ENCODE peak calls at places on chromosomes 3 and 15, in five cellular contexts. T is NB4, M is ovary, D is GM10248, C is mammary epithelial cell. K is an unnamed sample.

GRCh38 chr15:57403532-57403931 is 27.2 kb downstream of the CGNL1 start:
- DNase-seq in D (no peak), M (no peak), T (no peak), C (no peak), K (no peak)

GRCh38 chr15:91100561-91101355 is 701 bp downstream of the SV2B start:
- DNase-seq in T (peak; percentile 27), D (no peak), M (no peak), C (no peak), K (no peak)

GRCh38 chr3:170418422-170419300 is at the start of gene CLDN11:
- DNase-seq in M (peak; percentile 85), C (no peak), D (peak; percentile 42), T (no peak), K (peak; percentile 54)

GRCh38 chr3:131353946-131354345 is 27.6 kb upstream of the NUDT16 start:
- DNase-seq in T (no peak), M (no peak), D (no peak), C (no peak), K (no peak)

GRCh38 chr3:58041826-58042324 is 33.7 kb downstream of the FLNB start:
- DNase-seq in T (no peak), C (peak; percentile 55), M (no peak), D (peak; percentile 65), K (peak; percentile 51)

GRCh38 chr15:36545451-36545992 is 33.9 kb upstream of the CDIN1 start:
- DNase-seq in C (no peak), D (no peak), T (no peak), M (no peak), K (no peak)

GRCh38 chr3:149330609-149331008 is 2.8 kb downstream of the TM4SF18 start:
- DNase-seq in C (peak; percentile 70), T (no peak), D (no peak), M (no peak), K (no peak)

GRCh38 chr3:14391033-14391432 is 11.4 kb upstream of the SLC6A6 start:
- DNase-seq in C (peak; percentile 46), T (peak; percentile 80), D (no peak), M (peak; percentile 56), K (no peak)

GRCh38 chr3:143525408-143525807 is 322.9 kb downstream of the SLC9A9 start:
- DNase-seq in T (no peak), D (no peak), M (no peak), C (peak; percentile 13), K (no peak)

GRCh38 chr3:66438045-66438444 is 62.8 kb downstream of the LRIG1 start:
- DNase-seq in M (no peak), T (no peak), C (no peak), D (no peak), K (no peak)

GRCh38 chr15:63565784-63566183 is 31.4 kb upstream of the FBXL22 start:
- DNase-seq in C (no peak), D (no peak), M (no peak), T (no peak), K (no peak)

GRCh38 chr15:101502572-101503295 is 13.2 kb upstream of the PCSK6 start:
- DNase-seq in T (no peak), D (peak; percentile 10), C (no peak), M (no peak), K (peak; percentile 3)

GRCh38 chr15:66124626-66125025 is 128.9 kb downstream of the MEGF11 start:
- DNase-seq in D (no peak), T (no peak), C (no peak), M (no peak), K (no peak)

GRCh38 chr3:43055806-43056770 is 49.8 kb downstream of the POMGNT2 start:
- DNase-seq in T (no peak), M (no peak), C (no peak), D (no peak), K (no peak)

GRCh38 chr15:43134157-43134637 is 811 bp downstream of the TMEM62 start:
- DNase-seq in D (no peak), M (no peak), T (no peak), C (peak; percentile 31), K (peak; percentile 38)

GRCh38 chr15:92963794-92964193 is 63.7 kb downstream of the CHD2 start:
- DNase-seq in D (no peak), T (no peak), M (no peak), C (no peak), K (no peak)

GRCh38 chr3:53571264-53571663 is 76.9 kb downstream of the CACNA1D start:
- DNase-seq in C (peak; percentile 58), D (no peak), T (no peak), M (no peak), K (no peak)

GRCh38 chr15:80309769-80310384 is 57.9 kb upstream of the CTXND1 start:
- DNase-seq in D (no peak), C (peak; percentile 6), T (peak; percentile 31), M (no peak), K (no peak)

GRCh38 chr3:185846041-185846440 is 21.2 kb upstream of the IGF2BP2 start:
- DNase-seq in T (no peak), C (no peak), M (no peak), D (no peak), K (no peak)

DNA sequence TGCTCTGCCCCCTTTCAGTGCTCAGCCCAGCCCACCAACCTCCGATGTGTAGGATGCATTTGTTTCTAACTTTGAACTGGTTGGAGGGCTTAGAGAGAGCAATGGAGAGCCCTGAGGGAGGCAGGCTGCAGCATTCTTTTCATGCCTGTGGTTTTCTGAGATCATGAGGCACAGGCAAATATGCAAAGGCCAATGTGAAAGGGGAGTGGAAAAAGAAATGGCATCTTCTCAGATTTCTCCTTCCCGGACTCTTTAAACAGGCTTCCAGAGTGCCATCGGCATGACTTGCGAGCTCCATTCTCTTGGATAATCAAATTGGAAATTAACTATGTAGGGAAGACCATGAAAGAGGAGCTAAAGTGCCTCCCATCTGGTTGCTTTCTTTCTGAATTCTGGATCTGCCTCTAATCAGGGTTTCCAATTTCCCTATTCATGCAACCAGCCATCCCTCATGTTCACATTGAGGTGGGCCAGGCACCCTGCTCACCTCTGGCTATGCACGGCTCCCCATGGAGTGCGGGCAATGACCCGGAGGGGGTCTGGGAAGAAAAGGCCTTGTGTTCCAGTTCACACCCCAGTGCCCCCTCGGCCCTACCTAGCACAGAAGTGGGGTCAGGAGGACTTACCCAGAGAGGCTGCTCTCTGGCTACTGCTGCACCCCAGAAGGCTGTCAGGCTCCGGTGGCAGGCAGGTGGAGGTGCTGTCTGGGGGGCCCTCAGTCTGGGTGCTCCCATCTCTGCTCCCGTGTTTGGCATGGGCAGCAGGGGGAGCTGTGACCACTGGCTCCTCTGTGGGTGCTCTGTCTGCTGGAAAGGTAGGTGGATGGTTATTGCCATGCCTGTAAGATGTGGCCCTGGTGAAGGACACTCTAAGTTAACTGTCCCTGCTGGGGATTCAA is 16.1 kb downstream of the AMOTL2 start:
- DNase-seq in D (peak; percentile 64), C (peak; percentile 82), T (peak; percentile 28), M (peak; percentile 34), K (peak; percentile 71)
- TF ChIP-seq CTCF in D (peak; percentile 25), C (peak; percentile 32), T (peak; percentile 47), M (no peak), K (peak; percentile 41)

DNA sequence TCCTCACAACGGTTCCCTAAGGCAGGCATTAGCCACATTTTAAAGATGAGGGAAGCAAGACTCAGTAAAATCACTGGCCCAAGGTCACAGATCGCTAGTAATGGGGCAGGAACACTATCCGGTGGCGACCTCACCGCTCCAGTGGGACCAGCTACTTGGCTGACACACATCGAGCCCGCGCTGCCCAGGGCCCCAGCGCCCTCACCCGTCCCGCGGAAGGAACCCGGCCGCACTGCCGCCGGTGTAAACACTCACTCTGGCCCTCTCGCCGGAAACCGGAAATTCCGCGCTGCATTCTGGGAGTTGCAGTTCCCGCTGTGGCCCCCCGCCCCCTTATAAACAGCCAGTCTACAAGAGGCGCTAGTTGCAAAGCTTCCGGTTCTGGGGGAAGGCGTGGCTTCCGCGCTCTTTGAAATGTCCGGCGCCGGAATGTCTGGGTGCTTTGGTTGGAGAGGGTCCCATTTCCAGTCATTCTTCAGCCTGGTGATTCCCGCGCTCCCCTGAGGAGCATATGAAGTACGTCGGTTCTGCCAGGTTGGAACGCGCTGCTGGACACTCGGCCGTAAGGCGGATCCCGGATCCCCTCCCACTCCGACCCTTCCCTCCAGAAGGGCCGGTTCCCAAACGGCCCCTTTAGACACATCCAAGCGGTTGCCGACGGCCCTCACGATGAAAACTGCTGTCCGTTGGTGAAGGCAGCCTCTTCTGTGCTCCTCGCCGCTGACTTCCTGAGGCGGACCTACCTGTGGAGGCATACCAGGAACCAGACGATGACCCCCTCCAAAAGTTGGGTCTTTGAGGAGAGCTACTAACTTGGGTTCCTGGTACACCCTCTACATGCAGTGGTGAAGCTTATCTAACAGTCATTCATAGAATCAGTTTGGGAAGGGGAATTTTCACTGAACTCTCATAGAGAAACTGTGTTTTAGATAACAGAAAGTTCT is at the start of gene UBL7:
- DNase-seq in D (peak; percentile 96), T (peak; percentile 99), M (peak; percentile 95), C (peak; percentile 97), K (peak; percentile 93)
- TF ChIP-seq CTCF in D (peak; percentile 47), T (peak; percentile 18), M (no peak), C (no peak), K (peak; percentile 49)

GRCh38 chr3:163043074-163043473 is 1546.5 kb downstream of the OTOL1 start:
- DNase-seq in T (no peak), D (no peak), M (no peak), C (no peak), K (no peak)
- TF ChIP-seq CTCF in T (no peak), D (no peak), M (no peak), C (no peak), K (peak; percentile 15)

GRCh38 chr3:159091936-159092335 is 290.1 kb downstream of the MFSD1 start:
- DNase-seq in T (no peak), C (no peak), M (no peak), D (no peak), K (no peak)
- TF ChIP-seq CTCF in T (no peak), C (peak; percentile 10), M (no peak), D (no peak), K (no peak)

DNA sequence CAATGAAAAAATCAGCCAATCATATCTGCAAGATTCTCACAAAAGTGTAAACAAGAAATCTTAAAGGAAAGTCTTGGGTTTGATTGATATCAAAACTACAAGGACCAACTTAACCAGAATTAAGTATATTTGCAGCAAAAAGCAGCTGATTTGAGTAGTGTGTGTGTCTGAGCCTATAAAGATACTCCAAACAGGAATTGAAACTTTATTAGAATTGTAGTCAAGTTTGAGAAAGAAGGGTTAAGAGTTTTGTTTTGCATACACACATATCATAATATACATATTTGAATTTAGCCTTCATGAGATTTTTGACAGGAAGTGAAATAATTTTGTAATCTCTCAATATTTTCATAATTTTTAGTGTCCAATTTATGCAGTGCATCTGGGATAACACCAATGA is 300.1 kb downstream of the NAALADL2 start:
- DNase-seq in M (no peak), D (no peak), T (no peak), C (no peak), K (no peak)
- TF ChIP-seq CTCF in M (no peak), D (no peak), T (no peak), C (no peak), K (no peak)

K was measured in GM13977.